ENCODE peak calls at places on chromosomes 7 and 10, in nine cellular contexts. M, B, F, S, P, D, Q, U and R are unnamed samples.

GRCh38 chr7:13778967-13779366 is 210.5 kb downstream of the ETV1 start:
- DNase-seq in M (peak), B (peak), F (no peak), S (no peak), P (no peak), D (no peak), Q (no peak), U (peak), R (no peak)

GRCh38 chr7:30755384-30756154 is 3.6 kb downstream of the INMT start:
- DNase-seq in M (peak), B (peak), F (no peak), S (no peak), P (peak), D (no peak), Q (no peak), U (no peak), R (no peak)

GRCh38 chr7:154841731-154842331 is 161.1 kb downstream of the PAXIP1 start:
- DNase-seq in M (no peak), B (no peak), F (no peak), S (peak), P (peak), D (peak), Q (no peak), U (no peak), R (no peak)

GRCh38 chr10:78231930-78232329 is 198.3 kb downstream of the RPS24 start:
- DNase-seq in M (no peak), B (no peak), F (no peak), S (peak), P (no peak), D (no peak), Q (no peak), U (no peak), R (no peak)

GRCh38 chr10:17001961-17002749 is 127.5 kb downstream of the CUBN start:
- DNase-seq in M (peak), B (peak), F (no peak), S (no peak), P (no peak), D (no peak), Q (peak), U (peak), R (no peak)

GRCh38 chr7:17677408-17677807 is 262.9 kb downstream of the SNX13 start:
- DNase-seq in M (peak), B (peak), F (no peak), S (peak), P (no peak), D (no peak), Q (no peak), U (peak), R (no peak)

GRCh38 chr7:30923774-30924413 is 12.2 kb downstream of the AQP1 start:
- DNase-seq in M (no peak), B (no peak), F (no peak), S (no peak), P (peak), D (no peak), Q (no peak), U (no peak), R (no peak)

GRCh38 chr7:106768324-106768751 is 96.7 kb upstream of the PIK3CG start:
- DNase-seq in M (peak), B (no peak), F (no peak), S (no peak), P (no peak), D (no peak), Q (peak), U (no peak), R (peak)

GRCh38 chr7:87933953-87934698 is at the start of gene ADAM22:
- DNase-seq in M (peak), B (peak), F (peak), S (no peak), P (peak), D (peak), Q (peak), U (peak), R (peak)

GRCh38 chr7:90266808-90267207 is 21.8 kb downstream of the CFAP69 start:
- DNase-seq in M (peak), B (peak), F (no peak), S (no peak), P (no peak), D (no peak), Q (no peak), U (no peak), R (no peak)

GRCh38 chr7:37709631-37710509 is 26.3 kb downstream of the GPR141 start:
- DNase-seq in M (no peak), B (no peak), F (no peak), S (no peak), P (no peak), D (no peak), Q (peak), U (no peak), R (no peak)

GRCh38 chr7:108188724-108189123 is 58.6 kb upstream of the LAMB4 start:
- DNase-seq in M (no peak), B (no peak), F (no peak), S (no peak), P (no peak), D (no peak), Q (no peak), U (no peak), R (no peak)

GRCh38 chr10:112208292-112208691 is 24.7 kb upstream of the GPAM start:
- DNase-seq in M (peak), B (peak), F (no peak), S (no peak), P (no peak), D (no peak), Q (no peak), U (no peak), R (no peak)

GRCh38 chr7:139105037-139105382 is 4.5 kb downstream of the ZC3HAV1 start:
- DNase-seq in M (no peak), B (no peak), F (no peak), S (no peak), P (no peak), D (no peak), Q (peak), U (no peak), R (no peak)

GRCh38 chr10:70756710-70757360 is 28.3 kb downstream of the TBATA start:
- DNase-seq in M (peak), B (peak), F (no peak), S (no peak), P (no peak), D (no peak), Q (no peak), U (peak), R (no peak)

GRCh38 chr7:141550694-141551079 is 523 bp upstream of the AGK start:
- DNase-seq in M (no peak), B (no peak), F (peak), S (no peak), P (peak), D (peak), Q (no peak), U (no peak), R (no peak)

GRCh38 chr7:115410972-115411686 is 489.2 kb downstream of the MDFIC start:
- DNase-seq in M (no peak), B (no peak), F (no peak), S (no peak), P (no peak), D (no peak), Q (peak), U (no peak), R (no peak)

GRCh38 chr10:103917326-103918052 is 495 bp downstream of the STN1 start:
- DNase-seq in M (peak), B (peak), F (peak), S (no peak), P (no peak), D (peak), Q (peak), U (no peak), R (no peak)

GRCh38 chr10:75097666-75098285 is 13.7 kb upstream of the SAMD8 start:
- DNase-seq in M (no peak), B (peak), F (peak), S (no peak), P (no peak), D (peak), Q (no peak), U (no peak), R (no peak)

GRCh38 chr10:103677486-103677885 is 177.9 kb downstream of the SH3PXD2A start:
- DNase-seq in M (no peak), B (no peak), F (no peak), S (no peak), P (no peak), D (no peak), Q (no peak), U (no peak), R (no peak)

GRCh38 chr7:23544913-23545354 is 13.2 kb upstream of the TRA2A start:
- DNase-seq in M (peak), B (peak), F (peak), S (peak), P (no peak), D (peak), Q (peak), U (peak), R (peak)

GRCh38 chr10:48406204-48406603 is 99.7 kb downstream of the MAPK8 start:
- DNase-seq in M (peak), B (peak), F (peak), S (no peak), P (no peak), D (peak), Q (no peak), U (peak), R (no peak)

GRCh38 chr10:128867819-128868218 is 599.2 kb upstream of the MGMT start:
- DNase-seq in M (no peak), B (no peak), F (no peak), S (no peak), P (no peak), D (no peak), Q (no peak), U (no peak), R (no peak)

GRCh38 chr10:3056280-3057037 is 10.9 kb upstream of the PFKP start:
- DNase-seq in M (peak), B (peak), F (no peak), S (peak), P (no peak), D (no peak), Q (no peak), U (no peak), R (no peak)

GRCh38 chr10:47087667-47088066 is 176.4 kb downstream of the PTPN20 start:
- DNase-seq in M (no peak), B (no peak), F (no peak), S (no peak), P (no peak), D (no peak), Q (peak), U (no peak), R (peak)

GRCh38 chr7:155808551-155809331 is 3.5 kb downstream of the SHH start:
- DNase-seq in M (no peak), B (no peak), F (peak), S (no peak), P (no peak), D (peak), Q (no peak), U (no peak), R (no peak)

DNA sequence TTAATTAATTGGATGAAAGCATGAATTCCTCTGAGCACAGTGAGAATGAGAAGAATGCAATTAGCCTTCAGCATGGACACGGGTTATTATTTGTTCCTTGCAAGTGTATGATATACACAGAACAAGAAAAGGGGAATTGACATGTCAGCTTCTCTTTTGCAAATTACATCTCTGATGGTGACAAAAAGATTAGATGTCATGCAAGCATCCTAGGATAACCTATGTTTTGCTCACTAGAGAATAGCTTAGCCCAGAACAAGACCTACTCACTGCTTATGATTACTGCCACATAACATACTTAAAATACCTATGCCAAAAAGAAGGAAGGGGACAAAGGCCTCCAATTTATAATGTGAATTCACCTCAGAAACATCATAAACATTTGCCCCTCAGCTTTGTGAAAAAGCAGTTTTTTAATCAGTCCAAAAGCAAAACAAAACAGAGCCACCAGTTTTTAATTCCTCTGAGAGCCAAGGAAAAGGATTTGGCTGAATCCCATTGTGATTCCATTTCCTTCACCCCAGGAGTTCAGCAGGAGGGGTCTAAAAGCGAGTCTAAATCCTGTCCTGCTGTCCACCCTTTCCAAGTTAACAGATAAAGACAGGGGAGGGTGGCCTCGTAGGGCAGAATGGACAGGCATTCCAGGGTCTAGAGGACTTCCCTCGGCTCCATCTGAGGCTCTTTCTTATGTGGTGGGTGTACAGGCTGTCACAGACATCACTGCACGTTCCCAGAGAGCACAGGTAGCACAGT is 120.1 kb downstream of the ABLIM1 start:
- DNase-seq in M (no peak), B (no peak), F (no peak), S (no peak), P (no peak), D (peak), Q (no peak), U (no peak), R (no peak)
- H3K4me3 ChIP-seq in M (no peak), B (no peak), F (no peak), S (no peak), P (no peak), D (peak), Q (no peak), U (no peak), R (no peak)

DNA sequence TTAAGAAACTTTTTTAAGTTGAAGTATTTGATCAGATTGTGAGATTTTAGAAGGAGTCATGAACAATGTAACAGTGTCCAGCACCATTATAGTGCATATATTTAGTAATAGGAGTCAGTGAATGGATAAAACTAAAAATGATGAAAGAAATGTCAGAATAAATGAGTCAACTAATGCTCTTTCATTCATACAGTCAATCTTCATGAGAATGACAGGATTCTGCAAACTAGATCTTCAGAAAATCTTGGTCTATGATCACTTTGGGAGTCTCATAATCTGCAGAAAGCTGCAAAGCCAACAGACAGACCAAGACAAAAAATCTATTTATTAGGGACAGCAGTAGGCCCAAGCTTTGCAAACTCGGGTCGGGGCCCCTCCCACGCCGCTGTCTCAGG is 710 bp downstream of the RNLS start:
- DNase-seq in M (no peak), B (no peak), F (no peak), S (no peak), P (no peak), D (no peak), Q (no peak), U (no peak), R (no peak)
- H3K27ac ChIP-seq in M (no peak), B (no peak), F (peak), S (no peak), P (no peak), D (no peak), Q (peak), U (no peak), R (no peak)

GRCh38 chr7:2044883-2045471 is 187.8 kb downstream of the MAD1L1 start:
- DNase-seq in M (no peak), B (no peak), F (no peak), S (no peak), P (peak), D (no peak), Q (no peak), U (no peak), R (no peak)

GRCh38 chr7:2041496-2042367 is 191.0 kb downstream of the MAD1L1 start:
- DNase-seq in M (no peak), B (no peak), F (no peak), S (no peak), P (peak), D (no peak), Q (no peak), U (no peak), R (no peak)

GRCh38 chr7:2042650-2043049 is 190.1 kb downstream of the MAD1L1 start:
- DNase-seq in M (no peak), B (no peak), F (no peak), S (no peak), P (no peak), D (no peak), Q (no peak), U (no peak), R (no peak)

GRCh38 chr7:2044311-2044882 is 188.3 kb downstream of the MAD1L1 start:
- DNase-seq in M (no peak), B (no peak), F (no peak), S (no peak), P (no peak), D (no peak), Q (no peak), U (no peak), R (no peak)

GRCh38 chr7:2043316-2044039 is 189.3 kb downstream of the MAD1L1 start:
- DNase-seq in M (no peak), B (no peak), F (no peak), S (no peak), P (peak), D (peak), Q (no peak), U (peak), R (no peak)
- H3K4me2 ChIP-seq in M (no peak), B (no peak), F (no peak), S (no peak), P (no peak), D (no peak), Q (no peak), U (peak), R (no peak)

GRCh38 chr10:15370212-15370740 is 813 bp downstream of the FAM171A1 start:
- DNase-seq in M (peak), B (peak), F (no peak), S (no peak), P (peak), D (peak), Q (no peak), U (peak), R (no peak)
- H3K4me3 ChIP-seq in M (peak), B (peak), F (peak), S (peak), P (peak), D (peak), Q (peak), U (peak), R (peak)

GRCh38 chr7:55044791-55045190 is 26.0 kb downstream of the EGFR start:
- DNase-seq in M (peak), B (no peak), F (no peak), S (no peak), P (no peak), D (no peak), Q (no peak), U (no peak), R (no peak)
- H3K27ac ChIP-seq in M (no peak), B (no peak), F (no peak), S (no peak), P (no peak), D (no peak), Q (no peak), U (peak), R (no peak)